ENCODE peak calls at places on chromosomes 16 and 17, in seven cellular contexts. F, X, P, D, K, A and H are unnamed samples.

GRCh38 chr17:80416940-80417293 is 1.9 kb downstream of the ENDOV start:
- DNase-seq in F (no peak), X (no peak), P (no peak), D (no peak), K (no peak), A (no peak), H (no peak)

GRCh38 chr16:4093495-4094137 is 22.6 kb downstream of the ADCY9 start:
- DNase-seq in F (no peak), X (no peak), P (peak), D (peak), K (no peak), A (no peak), H (no peak)

GRCh38 chr17:77530591-77530990 is 389.8 kb downstream of the SEC14L1 start:
- DNase-seq in F (no peak), X (no peak), P (no peak), D (no peak), K (no peak), A (no peak), H (no peak)

GRCh38 chr16:84737658-84738057 is 37.9 kb downstream of the USP10 start:
- DNase-seq in F (no peak), X (no peak), P (no peak), D (no peak), K (no peak), A (no peak), H (no peak)

GRCh38 chr17:54426287-54426886 is 474.3 kb upstream of the TOM1L1 start:
- DNase-seq in F (peak), X (no peak), P (no peak), D (no peak), K (peak), A (no peak), H (peak)

GRCh38 chr17:8162997-8163977 is 539 bp upstream of the VAMP2 start:
- DNase-seq in F (no peak), X (peak), P (no peak), D (peak), K (peak), A (peak), H (peak)

GRCh38 chr16:4682616-4683254 is 10.6 kb upstream of the NUDT16L1 start:
- DNase-seq in F (no peak), X (peak), P (peak), D (peak), K (peak), A (peak), H (peak)

GRCh38 chr17:78484300-78485159 is 92.7 kb downstream of the DNAH17 start:
- DNase-seq in F (peak), X (peak), P (no peak), D (peak), K (no peak), A (no peak), H (peak)

GRCh38 chr16:81261049-81261648 is 22.7 kb downstream of the BCO1 start:
- DNase-seq in F (no peak), X (peak), P (no peak), D (no peak), K (peak), A (no peak), H (peak)

GRCh38 chr17:63082952-63083351 is 116.9 kb downstream of the TANC2 start:
- DNase-seq in F (no peak), X (no peak), P (peak), D (peak), K (no peak), A (no peak), H (peak)

GRCh38 chr17:48873696-48874443 is 18.7 kb upstream of the ATP5MC1 start:
- DNase-seq in F (no peak), X (no peak), P (no peak), D (peak), K (no peak), A (no peak), H (peak)
- H3K4ac ChIP-seq in F (no peak), X (no peak), P (no peak), D (peak), K (no peak), A (no peak), H (no peak)

GRCh38 chr17:41538565-41538991 is 10.5 kb upstream of the KRT19 start:
- DNase-seq in F (no peak), X (no peak), P (peak), D (peak), K (no peak), A (no peak), H (peak)

GRCh38 chr17:41539979-41540701 is 12.0 kb upstream of the KRT19 start:
- DNase-seq in F (no peak), X (no peak), P (no peak), D (no peak), K (no peak), A (no peak), H (no peak)

GRCh38 chr17:41537990-41538389 is 9.9 kb upstream of the KRT19 start:
- DNase-seq in F (no peak), X (no peak), P (peak), D (no peak), K (peak), A (no peak), H (no peak)

GRCh38 chr17:41537614-41537954 is 9.5 kb upstream of the KRT19 start:
- DNase-seq in F (no peak), X (no peak), P (no peak), D (no peak), K (no peak), A (no peak), H (no peak)

DNA sequence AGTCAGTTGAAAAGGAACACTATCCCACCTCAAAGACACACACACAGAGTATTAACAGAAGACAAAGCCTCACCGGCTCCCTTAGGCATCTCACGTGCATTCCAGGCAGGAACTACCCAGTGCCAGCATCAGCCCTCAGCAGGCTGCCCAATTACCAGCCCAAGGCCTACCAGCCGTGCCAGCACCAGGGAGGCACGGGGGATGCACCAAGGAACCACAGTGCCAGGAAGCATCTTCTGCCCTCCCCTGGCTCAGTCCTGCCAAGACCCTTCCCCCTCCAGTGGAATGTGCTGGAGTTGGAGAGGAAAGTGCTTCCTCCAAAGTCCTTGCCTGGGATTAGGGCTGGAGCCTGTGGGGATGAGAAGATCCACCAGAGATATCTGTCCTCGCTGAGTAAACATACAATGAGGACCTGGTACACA is 11.0 kb upstream of the KRT19 start:
- DNase-seq in F (no peak), X (no peak), P (no peak), D (no peak), K (peak), A (no peak), H (peak)
- H3K4ac ChIP-seq in F (no peak), X (no peak), P (peak), D (peak), K (peak), A (no peak), H (no peak)

GRCh38 chr17:81846743-81847689 is 12.2 kb upstream of the PPP1R27 start:
- DNase-seq in F (no peak), X (no peak), P (no peak), D (no peak), K (no peak), A (no peak), H (no peak)
- H3K4ac ChIP-seq in F (no peak), X (no peak), P (no peak), D (no peak), K (no peak), A (no peak), H (no peak)

GRCh38 chr16:636206-637080 is at the start of gene METTL26:
- DNase-seq in F (peak), X (peak), P (peak), D (peak), K (peak), A (no peak), H (peak)
- H3K4ac ChIP-seq in F (no peak), X (no peak), P (peak), D (peak), K (peak), A (peak), H (peak)

GRCh38 chr17:82315703-82316358 is 1.6 kb downstream of the CD7 start:
- DNase-seq in F (no peak), X (no peak), P (no peak), D (no peak), K (peak), A (no peak), H (peak)
- H3K4ac ChIP-seq in F (no peak), X (no peak), P (no peak), D (no peak), K (no peak), A (peak), H (no peak)

GRCh38 chr17:33016920-33017319 is 25.3 kb downstream of the SPACA3 start:
- DNase-seq in F (no peak), X (peak), P (no peak), D (no peak), K (no peak), A (no peak), H (peak)
- H3K4ac ChIP-seq in F (no peak), X (no peak), P (no peak), D (no peak), K (no peak), A (no peak), H (no peak)